ENCODE peak calls at places on chromosomes 16 and 17, in six cellular contexts. F is K562, E is HepG2, I is SK-N-SH, O is HL-60, W is GM12878. J is an unnamed sample.

GRCh38 chr16:81583893-81584705 is 139.5 kb downstream of the CMIP start:
- DNase-seq in E (no peak), O (no peak), W (no peak), F (no peak), I (no peak), J (no peak)

GRCh38 chr16:88681084-88681680 is 5.1 kb downstream of the SNAI3 start:
- DNase-seq in E (peak; percentile 60), O (no peak), I (peak; percentile 41), F (peak; percentile 63), W (no peak), J (peak; percentile 82)

GRCh38 chr17:17506181-17506741 is 10.1 kb upstream of the RASD1 start:
- DNase-seq in O (no peak), W (no peak), E (no peak), I (peak; percentile 57), F (no peak), J (no peak)

GRCh38 chr16:4064950-4065352 is 51.3 kb downstream of the ADCY9 start:
- DNase-seq in I (no peak), W (no peak), F (no peak), O (no peak), E (no peak), J (no peak)

GRCh38 chr16:3065069-3065741 is at the start of gene IL32:
- DNase-seq in W (no peak), E (peak; percentile 87), F (peak; percentile 25), I (no peak), O (no peak), J (no peak)

GRCh38 chr16:24834459-24835335 is 11.1 kb upstream of the SLC5A11 start:
- DNase-seq in O (no peak), W (no peak), I (peak; percentile 39), E (peak; percentile 62), F (peak; percentile 52), J (no peak)

GRCh38 chr16:87041286-87041685 is 275.9 kb downstream of the C16orf95 start:
- DNase-seq in W (no peak), E (no peak), O (no peak), I (no peak), F (no peak), J (no peak)

GRCh38 chr16:75620326-75621169 is 2.5 kb downstream of the ADAT1 start:
- DNase-seq in F (peak; percentile 74), W (no peak), I (no peak), O (no peak), E (no peak), J (no peak)

GRCh38 chr17:45975640-45976295 is 23.3 kb upstream of the STH start:
- DNase-seq in F (no peak), O (no peak), I (no peak), W (no peak), E (no peak), J (no peak)

GRCh38 chr16:79347176-79347715 is 253.3 kb downstream of the MAF start:
- DNase-seq in E (no peak), I (no peak), O (no peak), W (no peak), F (no peak), J (peak; percentile 48)

GRCh38 chr16:977096-977701 is 4.4 kb upstream of the SOX8 start:
- DNase-seq in O (no peak), I (peak; percentile 55), W (no peak), F (no peak), E (no peak), J (no peak)

GRCh38 chr16:81905277-81905676 is 106.0 kb downstream of the SDR42E1 start:
- DNase-seq in E (no peak), F (no peak), O (no peak), I (no peak), W (no peak), J (no peak)

GRCh38 chr16:13067648-13068047 is 166.2 kb downstream of the SHISA9 start:
- DNase-seq in I (no peak), F (no peak), E (no peak), O (no peak), W (no peak), J (no peak)

GRCh38 chr16:89256651-89257254 is 39.2 kb downstream of the ZNF778 start:
- DNase-seq in E (no peak), I (peak; percentile 30), F (no peak), W (no peak), O (no peak), J (no peak)

GRCh38 chr17:56185491-56185890 is 32.2 kb downstream of the ANKFN1 start:
- DNase-seq in I (no peak), F (no peak), E (no peak), O (no peak), W (no peak), J (no peak)

GRCh38 chr16:54239441-54239840 is 47.1 kb downstream of the IRX3 start:
- DNase-seq in F (no peak), O (no peak), E (no peak), I (no peak), W (no peak), J (no peak)

GRCh38 chr17:58734811-58735210 is 20.8 kb upstream of the PPM1E start:
- DNase-seq in O (no peak), W (no peak), I (no peak), E (no peak), F (no peak), J (no peak)

GRCh38 chr16:82653550-82654511 is 27.1 kb downstream of the CDH13 start:
- DNase-seq in W (peak; percentile 90), F (no peak), E (peak; percentile 19), O (no peak), I (no peak), J (no peak)

GRCh38 chr17:40191237-40192208 is 14.3 kb downstream of the RAPGEFL1 start:
- DNase-seq in I (peak; percentile 87), F (peak; percentile 85), O (no peak), W (peak; percentile 30), E (peak; percentile 71), J (peak; percentile 70)

GRCh38 chr16:69564845-69565610 is 738 bp upstream of the NFAT5 start:
- DNase-seq in W (no peak), O (no peak), F (no peak), E (no peak), I (no peak), J (no peak)

GRCh38 chr16:69563605-69564580 is 1.9 kb upstream of the NFAT5 start:
- DNase-seq in W (peak; percentile 93), E (peak; percentile 49), F (no peak), I (no peak), O (peak; percentile 55), J (no peak)

GRCh38 chr16:69565611-69566436 is at the start of gene NFAT5:
- DNase-seq in E (peak; percentile 92), W (no peak), F (peak; percentile 94), I (peak; percentile 94), O (peak; percentile 80), J (peak; percentile 53)

GRCh38 chr16:69567031-69567680 is 1.4 kb downstream of the NFAT5 start:
- DNase-seq in W (no peak), F (no peak), I (peak; percentile 26), E (peak; percentile 55), O (no peak), J (no peak)

DNA sequence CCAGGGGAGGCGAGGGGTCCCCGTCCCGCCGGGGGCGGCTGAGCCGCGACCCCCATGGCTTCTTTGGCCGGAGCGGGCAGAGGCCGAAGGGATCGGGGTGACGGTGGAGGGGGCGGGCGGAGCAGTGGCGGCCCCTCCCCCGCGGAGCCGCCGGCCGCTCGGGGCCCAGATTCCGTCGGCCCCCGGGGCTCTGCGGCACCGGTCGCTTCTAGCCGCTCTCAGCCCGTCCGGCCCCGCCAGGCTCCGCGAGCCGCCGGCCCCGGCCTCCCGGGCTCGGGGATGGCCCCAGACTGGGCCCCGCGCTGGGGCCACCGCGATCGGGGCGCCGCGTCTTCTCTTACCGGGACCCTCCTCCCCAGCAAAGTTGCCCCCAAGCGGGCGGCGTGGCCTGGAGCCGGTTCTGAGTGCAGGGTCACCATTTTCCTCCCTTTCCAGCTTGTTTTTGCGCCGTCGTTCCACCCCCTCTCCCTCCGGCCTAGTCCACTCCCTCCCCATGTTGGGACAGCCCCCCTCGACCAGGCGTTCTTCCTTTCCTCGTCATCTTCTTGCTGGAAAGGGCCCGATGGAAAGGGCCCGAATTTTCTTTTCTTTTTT is 768 bp downstream of the NFAT5 start:
- DNase-seq in I (peak; percentile 69), F (peak; percentile 77), E (peak; percentile 40), O (no peak), W (no peak), J (peak; percentile 70)
- TF ChIP-seq GABPA in I (peak; percentile 13), F (no peak), E (no peak), O (no peak), W (no peak), J (no peak)

DNA sequence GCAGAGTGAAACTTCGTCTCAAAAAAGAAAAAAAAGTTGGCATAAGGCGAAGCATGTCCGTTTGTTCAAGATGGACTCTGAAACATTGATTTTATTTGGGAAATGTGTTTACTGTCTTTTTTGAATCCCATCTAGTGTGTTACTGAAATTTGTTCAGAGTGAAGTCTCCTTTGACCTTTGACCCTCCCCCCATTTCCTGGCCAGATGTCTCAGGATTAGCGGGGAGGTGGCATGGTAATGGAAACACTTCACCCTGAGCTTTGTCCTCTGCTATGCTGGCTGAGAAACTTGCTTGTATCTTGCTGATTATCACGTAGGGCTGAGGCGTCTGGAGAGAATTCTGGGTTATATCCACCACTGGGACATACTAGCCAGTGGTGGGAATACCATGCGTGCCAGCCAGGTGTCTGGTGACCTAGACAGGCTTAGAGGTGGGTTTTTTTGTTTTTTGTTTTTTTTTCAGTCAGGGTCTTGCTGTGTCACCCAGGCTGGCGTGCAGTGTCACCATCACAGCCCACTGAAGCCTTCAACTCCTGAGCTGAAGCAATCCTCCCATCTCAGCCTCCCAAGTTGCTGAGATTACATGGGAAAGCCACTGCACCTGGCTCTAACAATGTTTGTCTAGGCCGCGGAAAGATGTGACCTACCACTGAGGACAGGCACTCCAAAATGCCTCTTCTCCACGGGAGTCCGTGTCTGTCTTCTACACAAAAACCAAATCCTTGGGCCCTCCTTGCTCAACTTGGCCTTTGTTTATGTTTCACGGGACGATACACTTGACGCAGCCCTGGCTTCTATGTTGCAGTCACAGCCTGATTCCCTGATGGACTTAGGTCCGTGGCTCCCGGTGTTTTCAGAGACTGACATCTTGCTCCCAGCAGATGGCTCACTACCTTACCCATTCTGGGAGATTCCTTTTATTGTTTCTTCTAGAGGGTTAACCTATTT is 6.6 kb upstream of the GALK1 start:
- DNase-seq in O (no peak), E (peak; percentile 56), I (no peak), W (no peak), F (no peak), J (no peak)
- TF ChIP-seq GABPA in O (no peak), E (no peak), I (no peak), W (no peak), F (no peak), J (no peak)

GRCh38 chr17:82019905-82020873 is 2.5 kb downstream of the CENPX start:
- DNase-seq in I (peak; percentile 88), W (no peak), E (peak; percentile 77), F (peak; percentile 74), O (peak; percentile 52), J (no peak)
- TF ChIP-seq GABPA in I (no peak), W (no peak), E (no peak), F (no peak), O (no peak), J (peak; percentile 77)

DNA sequence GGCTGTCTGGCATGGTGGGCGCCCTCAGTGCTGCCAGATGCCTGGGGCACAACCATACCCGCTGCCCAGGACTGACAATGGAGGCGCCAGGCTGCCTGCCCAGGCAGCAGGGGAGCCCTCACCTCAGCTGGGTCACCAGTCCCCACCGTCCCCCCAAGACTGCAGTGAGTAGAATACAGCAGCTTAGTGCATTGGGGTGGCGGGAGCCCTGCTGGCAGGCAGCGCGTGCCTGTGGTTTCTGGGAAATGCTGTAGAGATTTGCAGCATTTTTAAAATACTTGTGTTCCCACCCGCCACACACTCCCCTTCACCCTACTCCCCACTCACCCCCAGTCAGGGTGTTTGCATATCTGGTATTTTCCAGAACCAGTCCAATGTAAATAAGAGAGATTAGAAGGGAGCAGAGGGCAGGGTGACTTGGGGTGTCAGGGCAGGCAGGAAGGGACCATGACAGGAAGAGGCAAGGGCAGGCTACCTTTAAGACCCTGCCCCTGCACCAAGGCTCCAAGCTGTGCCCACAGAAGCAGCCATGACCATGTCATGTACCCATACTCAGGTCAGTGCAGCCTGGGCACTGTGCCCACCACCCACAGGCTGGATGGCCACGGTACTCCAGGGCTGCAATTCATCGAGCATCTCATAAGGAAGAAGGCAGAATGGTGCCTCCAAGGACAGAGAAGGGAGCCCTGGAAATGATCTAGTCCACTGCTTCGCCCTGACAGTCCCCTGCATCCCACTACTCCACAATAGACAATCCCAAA is 21.5 kb downstream of the MYO18A start:
- DNase-seq in I (no peak), O (no peak), W (no peak), F (peak; percentile 9), E (peak; percentile 88), J (no peak)
- TF ChIP-seq GABPA in I (no peak), O (no peak), W (no peak), F (no peak), E (no peak), J (no peak)